ENCODE peak calls at places on chromosome 21, in six cellular contexts. Q, E, T, Z, W and M are unnamed samples.

GRCh38 chr21:14376854-14377253 is 6.1 kb downstream of the HSPA13 start:
- DNase-seq in Q (no peak), E (no peak), T (peak), Z (no peak), W (no peak), M (no peak)

GRCh38 chr21:39087238-39087975 is 95.8 kb downstream of the PSMG1 start:
- DNase-seq in Q (no peak), E (no peak), T (no peak), Z (no peak), W (peak), M (no peak)

GRCh38 chr21:35036521-35037383 is 12.3 kb downstream of the RUNX1 start:
- DNase-seq in Q (no peak), E (no peak), T (no peak), Z (no peak), W (no peak), M (no peak)

GRCh38 chr21:44931501-44932365 is 8.1 kb upstream of the SLX9 start:
- DNase-seq in Q (no peak), E (no peak), T (no peak), Z (no peak), W (no peak), M (peak)

GRCh38 chr21:20641251-20641650 is 357.0 kb upstream of the NCAM2 start:
- DNase-seq in Q (no peak), E (no peak), T (no peak), Z (no peak), W (no peak), M (no peak)

GRCh38 chr21:46063734-46064680 is 33.9 kb upstream of the COL6A2 start:
- DNase-seq in Q (no peak), E (no peak), T (no peak), Z (no peak), W (no peak), M (no peak)

GRCh38 chr21:31348188-31348587 is 4.1 kb upstream of the TIAM1 start:
- DNase-seq in Q (no peak), E (no peak), T (no peak), Z (no peak), W (no peak), M (no peak)

GRCh38 chr21:15754640-15755039 is 24.9 kb downstream of the USP25 start:
- DNase-seq in Q (peak), E (no peak), T (peak), Z (peak), W (no peak), M (no peak)

GRCh38 chr21:17598437-17598836 is 14.3 kb downstream of the BTG3 start:
- DNase-seq in Q (no peak), E (no peak), T (no peak), Z (no peak), W (no peak), M (peak)

GRCh38 chr21:45427331-45428271 is 22.6 kb downstream of the COL18A1 start:
- DNase-seq in Q (peak), E (peak), T (peak), Z (peak), W (peak), M (no peak)

GRCh38 chr21:31196724-31197123 is 147.3 kb downstream of the TIAM1 start:
- DNase-seq in Q (no peak), E (no peak), T (no peak), Z (no peak), W (no peak), M (no peak)

GRCh38 chr21:28513450-28513849 is 479.2 kb downstream of the LTN1 start:
- DNase-seq in Q (no peak), E (no peak), T (no peak), Z (peak), W (no peak), M (no peak)

GRCh38 chr21:46424621-46425020 is 34.1 kb upstream of the DIP2A start:
- DNase-seq in Q (no peak), E (no peak), T (no peak), Z (no peak), W (no peak), M (no peak)

GRCh38 chr21:45698493-45698947 is 55.0 kb downstream of the PCBP3 start:
- DNase-seq in Q (peak), E (peak), T (no peak), Z (peak), W (no peak), M (no peak)

GRCh38 chr21:46027855-46028493 is 46.4 kb downstream of the COL6A1 start:
- DNase-seq in Q (no peak), E (no peak), T (no peak), Z (peak), W (no peak), M (no peak)

GRCh38 chr21:17799414-17800164 is 19.6 kb downstream of the C21orf91 start:
- DNase-seq in Q (no peak), E (no peak), T (no peak), Z (no peak), W (no peak), M (no peak)

GRCh38 chr21:35227774-35228173 is 178.7 kb upstream of the RUNX1 start:
- DNase-seq in Q (no peak), E (no peak), T (no peak), Z (no peak), W (no peak), M (no peak)

GRCh38 chr21:38330671-38331070 is 73.9 kb downstream of the KCNJ15 start:
- DNase-seq in Q (peak), E (no peak), T (no peak), Z (no peak), W (no peak), M (no peak)

GRCh38 chr21:45182958-45183357 is 104.7 kb downstream of the POFUT2 start:
- DNase-seq in Q (no peak), E (no peak), T (no peak), Z (no peak), W (no peak), M (no peak)

GRCh38 chr21:34166468-34166867 is 93.1 kb downstream of the MRPS6 start:
- DNase-seq in Q (no peak), E (no peak), T (peak), Z (no peak), W (no peak), M (no peak)

GRCh38 chr21:45852886-45853400 is 128.6 kb upstream of the COL6A1 start:
- DNase-seq in Q (no peak), E (no peak), T (no peak), Z (no peak), W (no peak), M (no peak)

GRCh38 chr21:24861471-24861870 is 745.8 kb downstream of the MRPL39 start:
- DNase-seq in Q (no peak), E (no peak), T (no peak), Z (no peak), W (no peak), M (no peak)

GRCh38 chr21:45011911-45012660 is 62.3 kb upstream of the ADARB1 start:
- DNase-seq in Q (peak), E (no peak), T (peak), Z (peak), W (peak), M (no peak)

GRCh38 chr21:24045775-24046215 is 1561.5 kb downstream of the MRPL39 start:
- DNase-seq in Q (peak), E (peak), T (peak), Z (peak), W (peak), M (no peak)

GRCh38 chr21:31326478-31327247 is 17.4 kb downstream of the TIAM1 start:
- DNase-seq in Q (no peak), E (no peak), T (no peak), Z (no peak), W (no peak), M (peak)

GRCh38 chr21:16358784-16359183 is 629.0 kb downstream of the USP25 start:
- DNase-seq in Q (no peak), E (no peak), T (no peak), Z (no peak), W (no peak), M (no peak)

GRCh38 chr21:14748662-14749061 is 202.5 kb upstream of the SAMSN1 start:
- DNase-seq in Q (no peak), E (no peak), T (no peak), Z (no peak), W (no peak), M (no peak)

GRCh38 chr21:25456672-25457071 is 150.6 kb downstream of the MRPL39 start:
- DNase-seq in Q (no peak), E (no peak), T (no peak), Z (peak), W (no peak), M (no peak)

GRCh38 chr21:34745557-34746255 is 76.9 kb downstream of the CLIC6 start:
- DNase-seq in Q (peak), E (peak), T (peak), Z (peak), W (peak), M (peak)

GRCh38 chr21:18161841-18162240 is 82.8 kb upstream of the CHODL start:
- DNase-seq in Q (no peak), E (no peak), T (no peak), Z (no peak), W (no peak), M (no peak)

GRCh38 chr21:39788383-39788782 is 43.4 kb downstream of the IGSF5 start:
- DNase-seq in Q (peak), E (no peak), T (peak), Z (peak), W (peak), M (no peak)

GRCh38 chr21:46189213-46189958 is 5.1 kb upstream of the SPATC1L start:
- DNase-seq in Q (peak), E (no peak), T (no peak), Z (peak), W (no peak), M (no peak)

GRCh38 chr21:31647650-31648049 is 11.8 kb upstream of the SOD1 start:
- DNase-seq in Q (no peak), E (no peak), T (no peak), Z (no peak), W (no peak), M (peak)

GRCh38 chr21:46325073-46325912 is 1.3 kb downstream of the PCNT start:
- DNase-seq in Q (peak), E (no peak), T (peak), Z (peak), W (peak), M (peak)

GRCh38 chr21:31124005-31124404 is 85.7 kb upstream of the KRTAP19-8 start:
- DNase-seq in Q (no peak), E (no peak), T (no peak), Z (no peak), W (peak), M (no peak)

GRCh38 chr21:44628707-44629391 is 2.0 kb downstream of the KRTAP10-9 start:
- DNase-seq in Q (no peak), E (no peak), T (no peak), Z (no peak), W (no peak), M (no peak)

GRCh38 chr21:44064852-44065403 is 42.3 kb upstream of the PWP2 start:
- DNase-seq in Q (no peak), E (no peak), T (no peak), Z (no peak), W (no peak), M (no peak)

GRCh38 chr21:18060402-18060801 is 184.2 kb upstream of the CHODL start:
- DNase-seq in Q (no peak), E (no peak), T (no peak), Z (no peak), W (no peak), M (no peak)

GRCh38 chr21:34762761-34763160 is 94.0 kb downstream of the CLIC6 start:
- DNase-seq in Q (peak), E (no peak), T (no peak), Z (peak), W (no peak), M (no peak)

GRCh38 chr21:37153193-37153934 is 80.3 kb downstream of the TTC3 start:
- DNase-seq in Q (peak), E (no peak), T (no peak), Z (peak), W (no peak), M (no peak)

GRCh38 chr21:37159053-37159776 is 86.2 kb downstream of the TTC3 start:
- DNase-seq in Q (no peak), E (no peak), T (no peak), Z (peak), W (no peak), M (peak)

GRCh38 chr21:37157938-37158337 is 84.9 kb downstream of the TTC3 start:
- DNase-seq in Q (no peak), E (no peak), T (no peak), Z (no peak), W (no peak), M (no peak)

GRCh38 chr21:37153935-37154350 is 80.9 kb downstream of the TTC3 start:
- DNase-seq in Q (no peak), E (no peak), T (no peak), Z (peak), W (peak), M (no peak)

GRCh38 chr21:37155216-37155615 is 82.2 kb downstream of the TTC3 start:
- DNase-seq in Q (no peak), E (no peak), T (no peak), Z (peak), W (no peak), M (no peak)
- TF ChIP-seq CTCF in Q (peak), E (no peak), T (no peak), Z (no peak), W (no peak), M (no peak)

GRCh38 chr21:19603011-19603593 is 1199.5 kb upstream of the TMPRSS15 start:
- DNase-seq in Q (no peak), E (no peak), T (no peak), Z (no peak), W (no peak), M (no peak)

GRCh38 chr21:19609611-19610010 is 1206.0 kb upstream of the TMPRSS15 start:
- DNase-seq in Q (no peak), E (no peak), T (no peak), Z (no peak), W (no peak), M (no peak)

DNA sequence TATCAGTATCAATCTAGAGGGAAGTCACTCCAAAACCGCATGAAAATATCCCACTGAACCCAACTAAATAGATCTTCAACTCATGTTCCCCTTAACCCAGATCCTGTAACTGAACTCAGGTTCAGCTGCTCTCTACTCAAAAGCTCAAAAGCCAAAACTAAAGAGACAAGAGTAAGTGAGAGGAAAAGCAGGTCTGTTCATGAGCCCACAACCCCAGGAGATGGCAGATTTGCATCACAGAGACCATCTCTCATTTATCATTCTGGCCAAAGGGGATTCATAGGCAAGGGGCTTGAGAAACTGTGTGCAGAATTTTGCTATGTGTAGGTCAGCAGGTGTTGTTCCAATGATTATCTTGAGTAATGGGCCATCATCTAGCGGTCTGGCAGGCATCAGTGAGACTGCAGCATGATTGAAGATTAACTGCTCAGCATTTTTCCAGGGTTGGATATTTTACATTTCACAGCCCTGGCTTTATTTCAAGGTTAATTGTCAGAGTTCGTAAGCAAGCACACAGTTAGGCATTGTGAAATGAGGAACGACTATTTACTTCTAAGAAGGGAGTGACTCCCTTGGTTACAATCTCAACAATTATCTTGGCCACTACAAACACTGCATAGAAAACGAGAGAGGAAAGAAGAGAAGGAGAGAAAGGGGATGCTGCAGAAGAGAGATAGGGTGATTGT is 1204.5 kb upstream of the TMPRSS15 start:
- DNase-seq in Q (no peak), E (no peak), T (no peak), Z (no peak), W (peak), M (no peak)
- TF ChIP-seq CTCF in Q (no peak), E (no peak), T (no peak), Z (no peak), W (peak), M (no peak)

GRCh38 chr21:26835027-26835713 is 10.0 kb downstream of the ADAMTS1 start:
- DNase-seq in Q (peak), E (no peak), T (no peak), Z (peak), W (no peak), M (no peak)

GRCh38 chr21:26835714-26836265 is 9.4 kb downstream of the ADAMTS1 start:
- DNase-seq in Q (no peak), E (no peak), T (no peak), Z (no peak), W (no peak), M (no peak)

GRCh38 chr21:26833011-26833410 is 12.2 kb downstream of the ADAMTS1 start:
- DNase-seq in Q (no peak), E (no peak), T (no peak), Z (no peak), W (no peak), M (no peak)

GRCh38 chr21:26833460-26833939 is 11.7 kb downstream of the ADAMTS1 start:
- DNase-seq in Q (no peak), E (no peak), T (no peak), Z (no peak), W (no peak), M (no peak)

DNA sequence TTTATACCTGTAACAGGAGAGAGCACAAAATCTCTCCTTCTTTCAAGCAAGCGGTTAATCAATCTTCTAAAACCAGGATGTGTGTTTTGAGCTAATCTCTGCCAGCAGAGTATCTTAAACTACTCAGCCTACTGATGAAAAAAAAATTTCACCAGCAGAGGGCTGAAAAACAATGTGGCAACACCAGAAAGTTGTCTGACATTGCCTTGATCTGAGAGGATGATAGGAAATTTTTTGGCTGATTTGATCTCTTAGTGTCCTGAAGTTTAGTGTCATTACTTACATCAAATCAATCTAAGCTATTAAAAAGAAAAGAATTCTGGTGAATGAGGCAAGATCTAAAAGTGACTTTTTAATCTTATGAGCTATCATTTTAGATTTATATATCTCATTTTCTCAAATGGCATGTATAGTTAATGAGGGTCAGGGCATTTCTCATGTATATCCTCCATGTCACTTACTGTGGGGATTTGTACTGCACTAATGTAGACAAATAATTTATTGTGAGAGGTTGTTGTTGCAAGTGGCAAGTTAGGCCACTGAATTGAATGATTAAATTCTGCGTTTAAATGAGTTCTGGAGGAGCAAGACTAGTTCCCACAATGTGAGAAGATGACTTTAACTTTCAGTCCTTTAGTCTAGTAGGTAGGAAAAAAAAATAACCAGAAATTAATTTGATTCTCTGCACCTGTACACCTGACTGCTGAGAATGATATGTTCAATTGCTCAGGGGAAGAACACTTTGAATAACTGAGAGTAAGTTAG is 10.8 kb downstream of the ADAMTS1 start:
- DNase-seq in Q (no peak), E (no peak), T (no peak), Z (peak), W (no peak), M (no peak)
- TF ChIP-seq CTCF in Q (peak), E (peak), T (no peak), Z (peak), W (peak), M (no peak)

GRCh38 chr21:41932576-41933258 is 21.1 kb downstream of the C2CD2 start:
- DNase-seq in Q (peak), E (no peak), T (no peak), Z (peak), W (no peak), M (no peak)

GRCh38 chr21:41933259-41934079 is 20.3 kb downstream of the C2CD2 start:
- DNase-seq in Q (peak), E (no peak), T (no peak), Z (peak), W (no peak), M (no peak)

GRCh38 chr21:41931041-41931451 is 22.8 kb downstream of the C2CD2 start:
- DNase-seq in Q (no peak), E (no peak), T (no peak), Z (no peak), W (no peak), M (no peak)

GRCh38 chr21:41929248-41929647 is 24.6 kb downstream of the C2CD2 start:
- DNase-seq in Q (no peak), E (no peak), T (no peak), Z (no peak), W (no peak), M (no peak)

DNA sequence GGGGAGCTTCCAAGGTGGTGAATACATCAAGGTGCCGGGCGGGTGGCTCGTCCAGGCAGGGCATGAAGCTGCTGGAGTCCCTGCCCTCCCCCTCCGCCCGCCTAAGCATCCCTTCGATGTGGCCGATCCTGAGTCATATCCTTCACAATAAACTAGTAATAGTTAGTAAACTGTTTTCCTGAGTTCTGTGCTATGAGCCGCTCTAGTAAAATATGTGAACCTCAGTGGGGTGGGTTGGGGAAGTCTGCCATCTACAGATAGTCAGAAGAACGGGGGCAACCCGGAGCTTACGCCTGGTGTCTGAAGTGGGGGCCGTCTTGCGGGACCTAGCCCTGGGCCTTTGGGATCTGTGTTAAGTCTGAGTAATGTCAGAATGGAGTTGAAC is 21.6 kb downstream of the C2CD2 start:
- DNase-seq in Q (peak), E (no peak), T (peak), Z (peak), W (no peak), M (no peak)
- TF ChIP-seq CTCF in Q (peak), E (no peak), T (no peak), Z (peak), W (no peak), M (no peak)

GRCh38 chr21:42239973-42240372 is 21.0 kb downstream of the ABCG1 start:
- DNase-seq in Q (no peak), E (no peak), T (no peak), Z (no peak), W (no peak), M (no peak)
- TF ChIP-seq CTCF in Q (no peak), E (no peak), T (no peak), Z (no peak), W (peak), M (no peak)

GRCh38 chr21:32844653-32845443 is 73.3 kb upstream of the PAXBP1 start:
- DNase-seq in Q (peak), E (peak), T (peak), Z (peak), W (peak), M (no peak)
- TF ChIP-seq CTCF in Q (peak), E (no peak), T (no peak), Z (no peak), W (peak), M (no peak)

GRCh38 chr21:19507682-19508260 is 1104.2 kb upstream of the TMPRSS15 start:
- DNase-seq in Q (no peak), E (no peak), T (peak), Z (no peak), W (peak), M (no peak)
- TF ChIP-seq CTCF in Q (peak), E (no peak), T (no peak), Z (no peak), W (peak), M (no peak)

GRCh38 chr21:27326293-27326692 is 359.4 kb upstream of the ADAMTS5 start:
- DNase-seq in Q (no peak), E (no peak), T (no peak), Z (no peak), W (no peak), M (no peak)
- TF ChIP-seq CTCF in Q (no peak), E (no peak), T (no peak), Z (no peak), W (no peak), M (no peak)